ENCODE peak calls at places on chromosomes 13 and 19, in nine cellular contexts. One of them, this sample, is unnamed.

GRCh38 chr19:18847516-18848463 is 16.0 kb downstream of the UPF1 start:
- DNase-seq in dorsolateral prefrontal cortex: no peak
- DNase-seq in left ventricle myocardium inferior: no peak
- DNase-seq in choroid plexus epithelial cell: peak; percentile 16
- DNase-seq in fibroblast of pulmonary artery: peak; percentile 18
- DNase-seq in vagina: no peak
- DNase-seq in NCI-H187: no peak
- DNase-seq in lower leg skin: peak; percentile 39
- DNase-seq in stimulated activated CD8-positive, alpha-beta memory T cell treated with anti-CD3 and anti-CD28 coated beads, Interleukin-7, amount 100 ng/mL, for 24 hours: no peak
- DNase-seq in this sample: peak; percentile 93

GRCh38 chr13:29591310-29591709 is 4.2 kb downstream of the SLC7A1 start:
- DNase-seq in dorsolateral prefrontal cortex: no peak
- DNase-seq in left ventricle myocardium inferior: no peak
- DNase-seq in choroid plexus epithelial cell: peak; percentile 79
- DNase-seq in fibroblast of pulmonary artery: no peak
- DNase-seq in vagina: no peak
- DNase-seq in NCI-H187: no peak
- DNase-seq in lower leg skin: no peak
- DNase-seq in stimulated activated CD8-positive, alpha-beta memory T cell treated with anti-CD3 and anti-CD28 coated beads, Interleukin-7, amount 100 ng/mL, for 24 hours: no peak
- DNase-seq in this sample: peak; percentile 58

GRCh38 chr19:543912-544608 is at the start of gene GZMM:
- DNase-seq in dorsolateral prefrontal cortex: no peak
- DNase-seq in left ventricle myocardium inferior: no peak
- DNase-seq in choroid plexus epithelial cell: no peak
- DNase-seq in fibroblast of pulmonary artery: no peak
- DNase-seq in vagina: no peak
- DNase-seq in NCI-H187: no peak
- DNase-seq in lower leg skin: no peak
- DNase-seq in stimulated activated CD8-positive, alpha-beta memory T cell treated with anti-CD3 and anti-CD28 coated beads, Interleukin-7, amount 100 ng/mL, for 24 hours: peak; percentile 53
- DNase-seq in this sample: no peak

GRCh38 chr19:49929121-49929610 is at the start of the genes ATF5 and NUP62:
- DNase-seq in dorsolateral prefrontal cortex: peak; percentile 73
- DNase-seq in left ventricle myocardium inferior: peak; percentile 90
- DNase-seq in choroid plexus epithelial cell: peak; percentile 82
- DNase-seq in fibroblast of pulmonary artery: peak; percentile 82
- DNase-seq in vagina: no peak
- DNase-seq in NCI-H187: peak; percentile 96
- DNase-seq in lower leg skin: peak; percentile 74
- DNase-seq in stimulated activated CD8-positive, alpha-beta memory T cell treated with anti-CD3 and anti-CD28 coated beads, Interleukin-7, amount 100 ng/mL, for 24 hours: peak; percentile 89
- DNase-seq in this sample: peak; percentile 78

GRCh38 chr13:110784748-110785147 is 71.2 kb downstream of the ING1 start:
- DNase-seq in dorsolateral prefrontal cortex: no peak
- DNase-seq in left ventricle myocardium inferior: no peak
- DNase-seq in choroid plexus epithelial cell: no peak
- DNase-seq in fibroblast of pulmonary artery: no peak
- DNase-seq in vagina: no peak
- DNase-seq in NCI-H187: no peak
- DNase-seq in lower leg skin: no peak
- DNase-seq in stimulated activated CD8-positive, alpha-beta memory T cell treated with anti-CD3 and anti-CD28 coated beads, Interleukin-7, amount 100 ng/mL, for 24 hours: no peak
- DNase-seq in this sample: peak; percentile 31

GRCh38 chr13:34942732-34943674 is 933 bp downstream of the NBEA start:
- DNase-seq in dorsolateral prefrontal cortex: peak; percentile 43
- DNase-seq in left ventricle myocardium inferior: peak; percentile 24
- DNase-seq in choroid plexus epithelial cell: no peak
- DNase-seq in fibroblast of pulmonary artery: no peak
- DNase-seq in vagina: no peak
- DNase-seq in NCI-H187: peak; percentile 37
- DNase-seq in lower leg skin: no peak
- DNase-seq in stimulated activated CD8-positive, alpha-beta memory T cell treated with anti-CD3 and anti-CD28 coated beads, Interleukin-7, amount 100 ng/mL, for 24 hours: no peak
- DNase-seq in this sample: no peak

GRCh38 chr13:112202266-112202665 is 135.3 kb downstream of the SOX1 start:
- DNase-seq in dorsolateral prefrontal cortex: no peak
- DNase-seq in left ventricle myocardium inferior: no peak
- DNase-seq in choroid plexus epithelial cell: no peak
- DNase-seq in fibroblast of pulmonary artery: no peak
- DNase-seq in vagina: no peak
- DNase-seq in NCI-H187: no peak
- DNase-seq in lower leg skin: no peak
- DNase-seq in stimulated activated CD8-positive, alpha-beta memory T cell treated with anti-CD3 and anti-CD28 coated beads, Interleukin-7, amount 100 ng/mL, for 24 hours: no peak
- DNase-seq in this sample: no peak

GRCh38 chr13:34502621-34503020 is 439.4 kb upstream of the NBEA start:
- DNase-seq in dorsolateral prefrontal cortex: no peak
- DNase-seq in left ventricle myocardium inferior: no peak
- DNase-seq in choroid plexus epithelial cell: no peak
- DNase-seq in fibroblast of pulmonary artery: no peak
- DNase-seq in vagina: no peak
- DNase-seq in NCI-H187: no peak
- DNase-seq in lower leg skin: no peak
- DNase-seq in stimulated activated CD8-positive, alpha-beta memory T cell treated with anti-CD3 and anti-CD28 coated beads, Interleukin-7, amount 100 ng/mL, for 24 hours: no peak
- DNase-seq in this sample: no peak

GRCh38 chr19:39405930-39406655 is 554 bp upstream of the ZFP36 start:
- DNase-seq in dorsolateral prefrontal cortex: no peak
- DNase-seq in left ventricle myocardium inferior: no peak
- DNase-seq in choroid plexus epithelial cell: peak; percentile 44
- DNase-seq in fibroblast of pulmonary artery: no peak
- DNase-seq in vagina: no peak
- DNase-seq in NCI-H187: no peak
- DNase-seq in lower leg skin: no peak
- DNase-seq in stimulated activated CD8-positive, alpha-beta memory T cell treated with anti-CD3 and anti-CD28 coated beads, Interleukin-7, amount 100 ng/mL, for 24 hours: peak; percentile 75
- DNase-seq in this sample: no peak

GRCh38 chr13:113121183-113121927 is 1.2 kb upstream of the F10 start:
- DNase-seq in dorsolateral prefrontal cortex: no peak
- DNase-seq in left ventricle myocardium inferior: no peak
- DNase-seq in choroid plexus epithelial cell: no peak
- DNase-seq in fibroblast of pulmonary artery: no peak
- DNase-seq in vagina: no peak
- DNase-seq in NCI-H187: no peak
- DNase-seq in lower leg skin: no peak
- DNase-seq in stimulated activated CD8-positive, alpha-beta memory T cell treated with anti-CD3 and anti-CD28 coated beads, Interleukin-7, amount 100 ng/mL, for 24 hours: no peak
- DNase-seq in this sample: no peak

GRCh38 chr19:41939861-41940442 is 11.7 kb upstream of the ERFL start:
- DNase-seq in dorsolateral prefrontal cortex: no peak
- DNase-seq in left ventricle myocardium inferior: no peak
- DNase-seq in choroid plexus epithelial cell: no peak
- DNase-seq in fibroblast of pulmonary artery: no peak
- DNase-seq in vagina: no peak
- DNase-seq in NCI-H187: no peak
- DNase-seq in lower leg skin: no peak
- DNase-seq in stimulated activated CD8-positive, alpha-beta memory T cell treated with anti-CD3 and anti-CD28 coated beads, Interleukin-7, amount 100 ng/mL, for 24 hours: no peak
- DNase-seq in this sample: no peak

GRCh38 chr13:24618219-24618955 is 61.8 kb upstream of the ATP12A start:
- DNase-seq in dorsolateral prefrontal cortex: no peak
- DNase-seq in left ventricle myocardium inferior: no peak
- DNase-seq in choroid plexus epithelial cell: no peak
- DNase-seq in fibroblast of pulmonary artery: no peak
- DNase-seq in vagina: no peak
- DNase-seq in NCI-H187: no peak
- DNase-seq in lower leg skin: no peak
- DNase-seq in stimulated activated CD8-positive, alpha-beta memory T cell treated with anti-CD3 and anti-CD28 coated beads, Interleukin-7, amount 100 ng/mL, for 24 hours: peak; percentile 41
- DNase-seq in this sample: no peak

GRCh38 chr19:35495107-35496064 is 5.1 kb upstream of the KRTDAP start:
- DNase-seq in dorsolateral prefrontal cortex: peak; percentile 62
- DNase-seq in left ventricle myocardium inferior: peak; percentile 63
- DNase-seq in choroid plexus epithelial cell: peak; percentile 73
- DNase-seq in fibroblast of pulmonary artery: peak; percentile 70
- DNase-seq in vagina: no peak
- DNase-seq in NCI-H187: no peak
- DNase-seq in lower leg skin: no peak
- DNase-seq in stimulated activated CD8-positive, alpha-beta memory T cell treated with anti-CD3 and anti-CD28 coated beads, Interleukin-7, amount 100 ng/mL, for 24 hours: peak; percentile 39
- DNase-seq in this sample: peak; percentile 59

GRCh38 chr13:32917504-32917903 is 98.7 kb upstream of the KL start:
- DNase-seq in dorsolateral prefrontal cortex: no peak
- DNase-seq in left ventricle myocardium inferior: no peak
- DNase-seq in choroid plexus epithelial cell: no peak
- DNase-seq in fibroblast of pulmonary artery: peak; percentile 33
- DNase-seq in vagina: no peak
- DNase-seq in NCI-H187: no peak
- DNase-seq in lower leg skin: no peak
- DNase-seq in stimulated activated CD8-positive, alpha-beta memory T cell treated with anti-CD3 and anti-CD28 coated beads, Interleukin-7, amount 100 ng/mL, for 24 hours: no peak
- DNase-seq in this sample: peak; percentile 28

GRCh38 chr13:46804391-46804815 is 7.4 kb upstream of the ESD start:
- DNase-seq in dorsolateral prefrontal cortex: no peak
- DNase-seq in left ventricle myocardium inferior: no peak
- DNase-seq in choroid plexus epithelial cell: peak; percentile 95
- DNase-seq in fibroblast of pulmonary artery: peak; percentile 82
- DNase-seq in vagina: no peak
- DNase-seq in NCI-H187: no peak
- DNase-seq in lower leg skin: no peak
- DNase-seq in stimulated activated CD8-positive, alpha-beta memory T cell treated with anti-CD3 and anti-CD28 coated beads, Interleukin-7, amount 100 ng/mL, for 24 hours: no peak
- DNase-seq in this sample: peak; percentile 97

GRCh38 chr13:110261166-110262081 is 45.5 kb downstream of the COL4A1 start:
- DNase-seq in dorsolateral prefrontal cortex: no peak
- DNase-seq in left ventricle myocardium inferior: no peak
- DNase-seq in choroid plexus epithelial cell: no peak
- DNase-seq in fibroblast of pulmonary artery: no peak
- DNase-seq in vagina: no peak
- DNase-seq in NCI-H187: no peak
- DNase-seq in lower leg skin: no peak
- DNase-seq in stimulated activated CD8-positive, alpha-beta memory T cell treated with anti-CD3 and anti-CD28 coated beads, Interleukin-7, amount 100 ng/mL, for 24 hours: no peak
- DNase-seq in this sample: no peak

GRCh38 chr13:26508885-26509284 is 48.6 kb upstream of the WASF3 start:
- DNase-seq in dorsolateral prefrontal cortex: no peak
- DNase-seq in left ventricle myocardium inferior: peak; percentile 84
- DNase-seq in choroid plexus epithelial cell: peak; percentile 91
- DNase-seq in fibroblast of pulmonary artery: peak; percentile 93
- DNase-seq in vagina: no peak
- DNase-seq in NCI-H187: no peak
- DNase-seq in lower leg skin: peak; percentile 85
- DNase-seq in stimulated activated CD8-positive, alpha-beta memory T cell treated with anti-CD3 and anti-CD28 coated beads, Interleukin-7, amount 100 ng/mL, for 24 hours: no peak
- DNase-seq in this sample: peak; percentile 97

GRCh38 chr13:94950303-94950702 is 238.0 kb upstream of the SOX21 start:
- DNase-seq in dorsolateral prefrontal cortex: no peak
- DNase-seq in left ventricle myocardium inferior: no peak
- DNase-seq in choroid plexus epithelial cell: no peak
- DNase-seq in fibroblast of pulmonary artery: peak; percentile 16
- DNase-seq in vagina: no peak
- DNase-seq in NCI-H187: no peak
- DNase-seq in lower leg skin: no peak
- DNase-seq in stimulated activated CD8-positive, alpha-beta memory T cell treated with anti-CD3 and anti-CD28 coated beads, Interleukin-7, amount 100 ng/mL, for 24 hours: no peak
- DNase-seq in this sample: peak; percentile 11

GRCh38 chr13:24212674-24213073 is 52.2 kb downstream of the SPATA13 start:
- DNase-seq in dorsolateral prefrontal cortex: no peak
- DNase-seq in left ventricle myocardium inferior: no peak
- DNase-seq in choroid plexus epithelial cell: peak; percentile 28
- DNase-seq in fibroblast of pulmonary artery: no peak
- DNase-seq in vagina: no peak
- DNase-seq in NCI-H187: no peak
- DNase-seq in lower leg skin: no peak
- DNase-seq in stimulated activated CD8-positive, alpha-beta memory T cell treated with anti-CD3 and anti-CD28 coated beads, Interleukin-7, amount 100 ng/mL, for 24 hours: no peak
- DNase-seq in this sample: no peak